ENCODE peak calls at places on chromosomes 12 and 14, in four cellular contexts. S is astrocyte of the cerebellum, V is cardiac muscle cell, A is A549. E is an unnamed sample.

GRCh38 chr12:91434081-91434480 is 251.5 kb upstream of the DCN start:
- DNase-seq in S (no peak), V (no peak), A (no peak), E (no peak)

GRCh38 chr14:99266181-99267178 is 5.5 kb downstream of the BCL11B start:
- DNase-seq in S (peak), V (peak), A (peak), E (peak)

GRCh38 chr12:116924558-116925453 is 14.1 kb downstream of the FBXW8 start:
- DNase-seq in S (peak), V (peak), A (no peak), E (no peak)

GRCh38 chr12:11860026-11860425 is 210.6 kb downstream of the ETV6 start:
- DNase-seq in S (no peak), V (no peak), A (no peak), E (no peak)

GRCh38 chr12:47033797-47034555 is 45.4 kb upstream of the PCED1B start:
- DNase-seq in S (no peak), V (peak), A (no peak), E (no peak)

GRCh38 chr14:29741909-29742401 is 185.7 kb downstream of the PRKD1 start:
- DNase-seq in S (peak), V (peak), A (no peak), E (no peak)

GRCh38 chr14:75711134-75711795 is 50.2 kb downstream of the TTLL5 start:
- DNase-seq in S (peak), V (peak), A (peak), E (peak)

GRCh38 chr12:11880424-11880823 is 190.3 kb upstream of the BCL2L14 start:
- DNase-seq in S (no peak), V (no peak), A (no peak), E (no peak)

GRCh38 chr12:2265461-2266167 is 212.8 kb downstream of the CACNA1C start:
- DNase-seq in S (no peak), V (peak), A (no peak), E (no peak)

GRCh38 chr12:107126688-107127481 is 33.5 kb upstream of the CRY1 start:
- DNase-seq in S (no peak), V (peak), A (no peak), E (no peak)

GRCh38 chr12:113727651-113728061 is 238.5 kb downstream of the RBM19 start:
- DNase-seq in S (no peak), V (no peak), A (peak), E (no peak)

GRCh38 chr14:91269076-91269991 is 24.8 kb upstream of the GPR68 start:
- DNase-seq in S (no peak), V (peak), A (no peak), E (peak)

GRCh38 chr12:7583471-7583870 is 79.9 kb upstream of the CD163 start:
- DNase-seq in S (no peak), V (no peak), A (no peak), E (no peak)

GRCh38 chr12:116280590-116281290 is 3.2 kb upstream of the MED13L start:
- DNase-seq in S (no peak), V (no peak), A (no peak), E (no peak)

GRCh38 chr14:102049258-102050025 is 37.4 kb downstream of the HSP90AA1 start:
- DNase-seq in S (no peak), V (no peak), A (no peak), E (no peak)

GRCh38 chr12:51281202-51281924 is 11.1 kb upstream of the SMAGP start:
- DNase-seq in S (no peak), V (peak), A (no peak), E (no peak)

GRCh38 chr12:123763093-123763492 is 992 bp downstream of the DNAH10 start:
- DNase-seq in S (no peak), V (no peak), A (no peak), E (peak)

GRCh38 chr12:69620921-69621320 is 10.2 kb upstream of the LRRC10 start:
- DNase-seq in S (no peak), V (peak), A (no peak), E (no peak)

GRCh38 chr14:92516344-92516965 is 2.9 kb downstream of the RIN3 start:
- DNase-seq in S (no peak), V (no peak), A (no peak), E (no peak)

GRCh38 chr12:5884285-5884684 is 60.8 kb downstream of the ANO2 start:
- DNase-seq in S (no peak), V (no peak), A (no peak), E (no peak)

GRCh38 chr14:92525318-92526095 is 11.9 kb downstream of the RIN3 start:
- DNase-seq in S (no peak), V (no peak), A (no peak), E (no peak)

GRCh38 chr14:91328313-91329050 is 84.0 kb upstream of the GPR68 start:
- DNase-seq in S (no peak), V (no peak), A (no peak), E (no peak)

GRCh38 chr12:11651785-11652184 is 2.3 kb downstream of the ETV6 start:
- DNase-seq in S (no peak), V (no peak), A (no peak), E (no peak)

GRCh38 chr12:27456618-27457017 is 10.1 kb downstream of the SMCO2 start:
- DNase-seq in S (no peak), V (no peak), A (no peak), E (no peak)

GRCh38 chr12:1608783-1609119 is 14.4 kb upstream of the FBXL14 start:
- DNase-seq in S (no peak), V (peak), A (no peak), E (no peak)

GRCh38 chr12:124632510-124632909 is 65.1 kb upstream of the NCOR2 start:
- DNase-seq in S (no peak), V (peak), A (no peak), E (no peak)

GRCh38 chr14:35403085-35403396 is 1.5 kb downstream of the NFKBIA start:
- DNase-seq in S (no peak), V (peak), A (no peak), E (peak)

GRCh38 chr14:20350860-20351259 is 7.4 kb downstream of the PARP2 start:
- DNase-seq in S (no peak), V (peak), A (no peak), E (no peak)

GRCh38 chr12:92859650-92860386 is 69.3 kb downstream of the EEA1 start:
- DNase-seq in S (no peak), V (no peak), A (no peak), E (no peak)

GRCh38 chr14:24231263-24232120 is 675 bp downstream of the NEDD8 start:
- DNase-seq in S (no peak), V (no peak), A (peak), E (no peak)

GRCh38 chr14:83257466-83258439 is 1724.1 kb upstream of the SEL1L start:
- DNase-seq in S (no peak), V (no peak), A (no peak), E (no peak)

GRCh38 chr14:68979722-68980552 is 835 bp upstream of the ACTN1 start:
- DNase-seq in S (no peak), V (no peak), A (peak), E (peak)

GRCh38 chr12:78034025-78034424 is 203.3 kb downstream of the NAV3 start:
- DNase-seq in S (no peak), V (peak), A (no peak), E (no peak)

DNA sequence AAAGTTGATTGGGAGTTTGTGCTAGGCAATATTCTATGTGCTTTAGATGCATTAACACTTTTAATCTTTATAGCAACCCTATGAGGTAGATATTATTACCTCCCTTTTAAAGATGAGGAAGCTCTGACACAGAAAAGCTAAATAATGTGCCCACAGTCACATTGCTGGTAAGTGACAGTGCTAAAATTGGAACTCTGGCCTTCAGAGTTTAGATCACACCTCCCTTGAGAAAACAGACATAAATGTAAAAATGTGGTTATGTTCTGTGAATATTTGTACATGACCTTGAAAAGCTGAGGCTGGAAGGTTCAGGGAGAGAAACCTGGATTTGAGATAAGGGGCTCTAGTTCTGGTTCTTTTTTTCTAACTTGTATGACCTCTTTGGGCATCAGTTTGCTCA is 1.9 kb downstream of the ABHD4 start:
- DNase-seq in S (no peak), V (no peak), A (no peak), E (no peak)
- H3K4me3 ChIP-seq in S (no peak), V (no peak), A (peak), E (no peak)

GRCh38 chr12:30578426-30578825 is 117.2 kb downstream of the IPO8 start:
- DNase-seq in S (no peak), V (no peak), A (no peak), E (no peak)
- TF ChIP-seq CTCF in S (no peak), V (no peak), A (no peak), E (no peak)

DNA sequence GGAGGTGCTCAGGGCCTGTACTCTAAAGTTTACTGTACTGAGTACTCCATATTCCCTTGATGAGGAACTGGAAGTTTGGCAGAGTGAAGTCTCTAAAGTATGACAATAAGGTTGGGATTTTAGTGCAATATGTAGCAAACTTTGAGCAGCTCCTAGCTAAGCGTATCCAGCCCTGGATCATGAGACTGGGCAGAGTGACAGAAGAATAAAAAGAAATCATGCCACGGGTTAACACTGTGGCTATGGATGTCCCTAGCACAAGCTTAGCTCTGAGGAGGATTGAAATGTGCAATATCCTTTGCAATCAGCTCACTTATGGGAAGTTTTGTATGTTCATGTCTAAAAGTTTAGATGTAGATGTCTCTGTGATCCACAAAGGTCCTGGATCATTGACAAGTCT is 114.1 kb downstream of the SMOC1 start:
- DNase-seq in S (no peak), V (no peak), A (no peak), E (no peak)
- H3K4me3 ChIP-seq in S (no peak), V (no peak), A (no peak), E (no peak)

DNA sequence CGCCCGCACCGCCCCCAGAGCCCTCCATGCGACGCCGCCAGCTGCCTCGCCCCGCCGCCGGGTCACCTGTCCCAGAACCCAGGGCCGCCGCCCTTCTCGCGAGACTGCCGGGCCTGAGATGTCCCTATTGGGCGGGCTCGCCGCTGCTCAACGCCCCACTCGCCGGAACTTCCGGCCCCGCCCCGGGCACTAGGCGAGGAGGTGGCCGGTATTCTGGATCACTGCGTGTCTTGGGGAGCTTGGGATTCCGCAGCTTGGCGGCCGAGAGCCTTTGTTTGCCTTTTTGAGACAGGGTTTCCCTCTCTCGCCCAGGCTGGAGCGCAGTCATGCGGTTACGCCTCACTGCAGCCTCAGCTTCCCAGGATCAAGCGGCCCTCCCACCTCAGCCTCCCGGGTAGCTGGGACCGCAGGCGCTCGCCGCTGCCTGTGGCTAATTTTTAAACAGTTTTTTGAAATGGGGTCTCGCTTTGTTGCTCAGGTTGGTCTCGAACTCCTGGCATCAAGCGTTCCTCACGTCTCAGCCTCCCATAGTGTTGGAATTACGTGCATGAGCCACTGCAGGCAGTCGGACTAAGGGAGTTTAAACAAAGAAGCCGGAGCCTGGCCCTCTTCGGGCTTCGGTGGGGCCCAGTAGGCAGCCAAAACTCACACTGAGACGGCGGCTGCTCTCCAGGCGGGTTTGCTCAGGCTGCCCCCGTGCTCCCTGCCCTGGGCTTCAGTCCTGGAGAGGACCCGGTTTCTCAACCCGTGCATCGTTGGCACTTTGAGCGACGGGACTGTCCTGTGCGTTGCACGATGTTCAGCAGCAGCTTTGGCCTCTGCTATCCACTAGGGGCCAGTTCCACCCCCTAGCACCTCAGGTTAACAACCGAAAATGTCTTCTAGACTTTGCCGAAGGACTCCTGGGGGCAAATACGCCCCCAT is at the start of gene SLC15A4:
- DNase-seq in S (peak), V (peak), A (peak), E (peak)
- TF ChIP-seq CTCF in S (peak), V (peak), A (no peak), E (no peak)

E was measured in thyroid gland.